ENCODE peak calls at places on chromosome 2, in eight cellular contexts. One of them, this sample, is unnamed.

GRCh38 chr2:149903626-149904025 is 316.1 kb upstream of the MMADHC start:
- DNase-seq in fibroblast of mammary gland: no peak
- DNase-seq in thyroid gland: no peak
- DNase-seq in CD8-positive, alpha-beta T cell: no peak
- DNase-seq in tibial artery: no peak
- DNase-seq in left lung: no peak
- DNase-seq in AG04449: no peak
- DNase-seq in foreskin keratinocyte: no peak
- DNase-seq in this sample: no peak

GRCh38 chr2:215749092-215749957 is 264.0 kb downstream of the MREG start:
- DNase-seq in tibial artery: peak; percentile 87
- DNase-seq in left lung: peak; percentile 90
- DNase-seq in AG04449: no peak
- DNase-seq in foreskin keratinocyte: no peak
- DNase-seq in thyroid gland: peak; percentile 20
- DNase-seq in CD8-positive, alpha-beta T cell: no peak
- DNase-seq in fibroblast of mammary gland: peak; percentile 94
- DNase-seq in this sample: no peak

GRCh38 chr2:181058378-181059269 is 78.2 kb downstream of the UBE2E3 start:
- DNase-seq in tibial artery: no peak
- DNase-seq in thyroid gland: no peak
- DNase-seq in left lung: no peak
- DNase-seq in AG04449: no peak
- DNase-seq in fibroblast of mammary gland: peak; percentile 62
- DNase-seq in CD8-positive, alpha-beta T cell: peak; percentile 2
- DNase-seq in foreskin keratinocyte: peak; percentile 19
- DNase-seq in this sample: no peak

GRCh38 chr2:74349889-74350288 is 6.7 kb upstream of the SLC4A5 start:
- DNase-seq in thyroid gland: no peak
- DNase-seq in AG04449: no peak
- DNase-seq in fibroblast of mammary gland: no peak
- DNase-seq in left lung: no peak
- DNase-seq in CD8-positive, alpha-beta T cell: no peak
- DNase-seq in foreskin keratinocyte: no peak
- DNase-seq in tibial artery: no peak
- DNase-seq in this sample: no peak

GRCh38 chr2:122136071-122136470 is 380.6 kb downstream of the TSN start:
- DNase-seq in fibroblast of mammary gland: peak; percentile 8
- DNase-seq in AG04449: no peak
- DNase-seq in tibial artery: no peak
- DNase-seq in thyroid gland: no peak
- DNase-seq in CD8-positive, alpha-beta T cell: no peak
- DNase-seq in left lung: no peak
- DNase-seq in foreskin keratinocyte: no peak
- DNase-seq in this sample: no peak

GRCh38 chr2:235940330-235940729 is 227.9 kb downstream of the GBX2 start:
- DNase-seq in left lung: peak; percentile 51
- DNase-seq in foreskin keratinocyte: peak; percentile 6
- DNase-seq in AG04449: peak; percentile 86
- DNase-seq in fibroblast of mammary gland: peak; percentile 98
- DNase-seq in thyroid gland: no peak
- DNase-seq in CD8-positive, alpha-beta T cell: no peak
- DNase-seq in tibial artery: peak; percentile 54
- DNase-seq in this sample: peak; percentile 93

GRCh38 chr2:71277536-71278103 is 50.7 kb upstream of the PAIP2B start:
- DNase-seq in tibial artery: peak; percentile 70
- DNase-seq in fibroblast of mammary gland: peak; percentile 1
- DNase-seq in CD8-positive, alpha-beta T cell: no peak
- DNase-seq in left lung: no peak
- DNase-seq in foreskin keratinocyte: peak; percentile 4
- DNase-seq in AG04449: no peak
- DNase-seq in thyroid gland: peak; percentile 5
- DNase-seq in this sample: no peak

GRCh38 chr2:209431701-209432100 is 7.9 kb downstream of the MAP2 start:
- DNase-seq in left lung: no peak
- DNase-seq in AG04449: peak; percentile 40
- DNase-seq in foreskin keratinocyte: peak; percentile 98
- DNase-seq in tibial artery: no peak
- DNase-seq in fibroblast of mammary gland: peak; percentile 27
- DNase-seq in thyroid gland: no peak
- DNase-seq in CD8-positive, alpha-beta T cell: no peak
- DNase-seq in this sample: no peak

GRCh38 chr2:226703501-226703900 is 96.1 kb downstream of the IRS1 start:
- DNase-seq in CD8-positive, alpha-beta T cell: no peak
- DNase-seq in fibroblast of mammary gland: no peak
- DNase-seq in foreskin keratinocyte: no peak
- DNase-seq in left lung: no peak
- DNase-seq in thyroid gland: no peak
- DNase-seq in tibial artery: no peak
- DNase-seq in AG04449: no peak
- DNase-seq in this sample: no peak

GRCh38 chr2:100571668-100572067 is 8.9 kb downstream of the PDCL3 start:
- DNase-seq in left lung: no peak
- DNase-seq in AG04449: no peak
- DNase-seq in foreskin keratinocyte: no peak
- DNase-seq in CD8-positive, alpha-beta T cell: no peak
- DNase-seq in tibial artery: no peak
- DNase-seq in thyroid gland: no peak
- DNase-seq in fibroblast of mammary gland: no peak
- DNase-seq in this sample: no peak

GRCh38 chr2:164617466-164617865 is 3.8 kb downstream of the GRB14 start:
- DNase-seq in fibroblast of mammary gland: peak; percentile 13
- DNase-seq in thyroid gland: no peak
- DNase-seq in tibial artery: no peak
- DNase-seq in left lung: no peak
- DNase-seq in foreskin keratinocyte: peak; percentile 70
- DNase-seq in CD8-positive, alpha-beta T cell: no peak
- DNase-seq in AG04449: no peak
- DNase-seq in this sample: no peak

GRCh38 chr2:217393585-217394032 is 533.7 kb upstream of the TNP1 start:
- DNase-seq in left lung: peak; percentile 48
- DNase-seq in AG04449: peak; percentile 66
- DNase-seq in CD8-positive, alpha-beta T cell: no peak
- DNase-seq in fibroblast of mammary gland: peak; percentile 98
- DNase-seq in tibial artery: peak; percentile 94
- DNase-seq in foreskin keratinocyte: peak; percentile 99
- DNase-seq in thyroid gland: peak; percentile 81
- DNase-seq in this sample: no peak

GRCh38 chr2:36734304-36734703 is 37.8 kb downstream of the VIT start:
- DNase-seq in foreskin keratinocyte: no peak
- DNase-seq in tibial artery: no peak
- DNase-seq in CD8-positive, alpha-beta T cell: no peak
- DNase-seq in AG04449: no peak
- DNase-seq in fibroblast of mammary gland: peak; percentile 13
- DNase-seq in left lung: no peak
- DNase-seq in thyroid gland: no peak
- DNase-seq in this sample: no peak

GRCh38 chr2:150598383-150598782 is 110.9 kb upstream of the RND3 start:
- DNase-seq in thyroid gland: no peak
- DNase-seq in CD8-positive, alpha-beta T cell: no peak
- DNase-seq in left lung: no peak
- DNase-seq in tibial artery: no peak
- DNase-seq in AG04449: no peak
- DNase-seq in fibroblast of mammary gland: no peak
- DNase-seq in foreskin keratinocyte: no peak
- DNase-seq in this sample: no peak

GRCh38 chr2:197934262-197934925 is 130.0 kb downstream of the PLCL1 start:
- DNase-seq in CD8-positive, alpha-beta T cell: no peak
- DNase-seq in tibial artery: no peak
- DNase-seq in foreskin keratinocyte: no peak
- DNase-seq in thyroid gland: no peak
- DNase-seq in AG04449: no peak
- DNase-seq in fibroblast of mammary gland: no peak
- DNase-seq in left lung: no peak
- DNase-seq in this sample: no peak

GRCh38 chr2:109117780-109118179 is 11.2 kb upstream of the SH3RF3 start:
- DNase-seq in CD8-positive, alpha-beta T cell: no peak
- DNase-seq in thyroid gland: no peak
- DNase-seq in fibroblast of mammary gland: no peak
- DNase-seq in left lung: no peak
- DNase-seq in AG04449: no peak
- DNase-seq in tibial artery: no peak
- DNase-seq in foreskin keratinocyte: no peak
- DNase-seq in this sample: peak; percentile 30

GRCh38 chr2:234406085-234406484 is 90.8 kb downstream of the ARL4C start:
- DNase-seq in CD8-positive, alpha-beta T cell: no peak
- DNase-seq in fibroblast of mammary gland: no peak
- DNase-seq in tibial artery: no peak
- DNase-seq in AG04449: no peak
- DNase-seq in left lung: no peak
- DNase-seq in foreskin keratinocyte: no peak
- DNase-seq in thyroid gland: no peak
- DNase-seq in this sample: no peak
- TF ChIP-seq CTCF in CD8-positive, alpha-beta T cell: no peak
- TF ChIP-seq CTCF in fibroblast of mammary gland: no peak
- TF ChIP-seq CTCF in tibial artery: no peak
- TF ChIP-seq CTCF in AG04449: no peak
- TF ChIP-seq CTCF in left lung: no peak
- TF ChIP-seq CTCF in foreskin keratinocyte: no peak
- TF ChIP-seq CTCF in thyroid gland: no peak
- TF ChIP-seq CTCF in this sample: peak; percentile 28

GRCh38 chr2:953975-954686 is 3.5 kb downstream of the SNTG2 start:
- DNase-seq in thyroid gland: no peak
- DNase-seq in left lung: no peak
- DNase-seq in AG04449: no peak
- DNase-seq in foreskin keratinocyte: no peak
- DNase-seq in fibroblast of mammary gland: peak; percentile 23
- DNase-seq in tibial artery: no peak
- DNase-seq in CD8-positive, alpha-beta T cell: no peak
- DNase-seq in this sample: no peak
- TF ChIP-seq CTCF in thyroid gland: no peak
- TF ChIP-seq CTCF in left lung: no peak
- TF ChIP-seq CTCF in AG04449: peak; percentile 20
- TF ChIP-seq CTCF in foreskin keratinocyte: peak; percentile 47
- TF ChIP-seq CTCF in fibroblast of mammary gland: peak; percentile 19
- TF ChIP-seq CTCF in tibial artery: no peak
- TF ChIP-seq CTCF in CD8-positive, alpha-beta T cell: no peak
- TF ChIP-seq CTCF in this sample: peak; percentile 52

DNA sequence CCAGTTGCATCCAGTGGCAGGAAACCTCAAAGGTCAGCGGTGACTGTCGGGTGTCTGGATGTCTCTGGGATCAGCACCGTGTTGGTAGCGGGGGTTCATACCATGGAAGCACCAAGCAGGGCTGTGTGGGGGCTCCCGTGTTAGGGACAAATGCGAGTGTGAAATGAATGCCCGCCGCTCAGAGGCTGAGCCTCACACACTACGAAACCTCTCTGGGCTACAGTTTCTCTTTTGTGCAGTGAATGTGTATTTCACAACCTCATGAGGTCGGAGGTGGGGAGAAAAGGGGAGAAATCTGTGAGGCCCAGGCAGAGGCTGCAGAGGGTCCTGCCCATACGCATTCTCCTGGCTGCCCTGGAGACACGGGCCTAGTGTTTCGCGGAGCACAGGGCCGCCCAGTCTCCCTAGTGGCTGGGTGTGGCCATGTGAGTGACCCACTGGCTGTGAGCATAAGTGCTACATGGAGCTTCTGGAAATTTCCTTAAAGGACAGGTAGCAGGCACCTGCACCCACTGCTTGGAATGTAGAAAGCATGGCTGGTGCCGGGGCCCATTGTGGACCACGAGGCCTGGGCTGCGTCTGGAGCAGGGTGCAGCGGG is 138.0 kb upstream of the GLI2 start:
- DNase-seq in thyroid gland: no peak
- DNase-seq in tibial artery: no peak
- DNase-seq in AG04449: no peak
- DNase-seq in left lung: no peak
- DNase-seq in foreskin keratinocyte: no peak
- DNase-seq in fibroblast of mammary gland: peak; percentile 3
- DNase-seq in CD8-positive, alpha-beta T cell: no peak
- DNase-seq in this sample: no peak
- TF ChIP-seq CTCF in thyroid gland: no peak
- TF ChIP-seq CTCF in tibial artery: no peak
- TF ChIP-seq CTCF in AG04449: no peak
- TF ChIP-seq CTCF in left lung: no peak
- TF ChIP-seq CTCF in foreskin keratinocyte: no peak
- TF ChIP-seq CTCF in fibroblast of mammary gland: no peak
- TF ChIP-seq CTCF in CD8-positive, alpha-beta T cell: no peak
- TF ChIP-seq CTCF in this sample: no peak

GRCh38 chr2:174544802-174545201 is 52.8 kb downstream of the WIPF1 start:
- DNase-seq in foreskin keratinocyte: no peak
- DNase-seq in left lung: no peak
- DNase-seq in AG04449: no peak
- DNase-seq in tibial artery: no peak
- DNase-seq in CD8-positive, alpha-beta T cell: no peak
- DNase-seq in thyroid gland: no peak
- DNase-seq in fibroblast of mammary gland: no peak
- DNase-seq in this sample: no peak

GRCh38 chr2:174545240-174545639 is 52.4 kb downstream of the WIPF1 start:
- DNase-seq in thyroid gland: no peak
- DNase-seq in left lung: no peak
- DNase-seq in tibial artery: no peak
- DNase-seq in fibroblast of mammary gland: no peak
- DNase-seq in CD8-positive, alpha-beta T cell: no peak
- DNase-seq in foreskin keratinocyte: no peak
- DNase-seq in AG04449: no peak
- DNase-seq in this sample: no peak

GRCh38 chr2:174551697-174552096 is 45.9 kb downstream of the WIPF1 start:
- DNase-seq in CD8-positive, alpha-beta T cell: no peak
- DNase-seq in thyroid gland: no peak
- DNase-seq in tibial artery: no peak
- DNase-seq in AG04449: no peak
- DNase-seq in foreskin keratinocyte: no peak
- DNase-seq in left lung: no peak
- DNase-seq in fibroblast of mammary gland: no peak
- DNase-seq in this sample: no peak

GRCh38 chr2:174544156-174544555 is 53.4 kb downstream of the WIPF1 start:
- DNase-seq in tibial artery: no peak
- DNase-seq in fibroblast of mammary gland: no peak
- DNase-seq in thyroid gland: no peak
- DNase-seq in AG04449: no peak
- DNase-seq in left lung: no peak
- DNase-seq in CD8-positive, alpha-beta T cell: no peak
- DNase-seq in foreskin keratinocyte: no peak
- DNase-seq in this sample: no peak

DNA sequence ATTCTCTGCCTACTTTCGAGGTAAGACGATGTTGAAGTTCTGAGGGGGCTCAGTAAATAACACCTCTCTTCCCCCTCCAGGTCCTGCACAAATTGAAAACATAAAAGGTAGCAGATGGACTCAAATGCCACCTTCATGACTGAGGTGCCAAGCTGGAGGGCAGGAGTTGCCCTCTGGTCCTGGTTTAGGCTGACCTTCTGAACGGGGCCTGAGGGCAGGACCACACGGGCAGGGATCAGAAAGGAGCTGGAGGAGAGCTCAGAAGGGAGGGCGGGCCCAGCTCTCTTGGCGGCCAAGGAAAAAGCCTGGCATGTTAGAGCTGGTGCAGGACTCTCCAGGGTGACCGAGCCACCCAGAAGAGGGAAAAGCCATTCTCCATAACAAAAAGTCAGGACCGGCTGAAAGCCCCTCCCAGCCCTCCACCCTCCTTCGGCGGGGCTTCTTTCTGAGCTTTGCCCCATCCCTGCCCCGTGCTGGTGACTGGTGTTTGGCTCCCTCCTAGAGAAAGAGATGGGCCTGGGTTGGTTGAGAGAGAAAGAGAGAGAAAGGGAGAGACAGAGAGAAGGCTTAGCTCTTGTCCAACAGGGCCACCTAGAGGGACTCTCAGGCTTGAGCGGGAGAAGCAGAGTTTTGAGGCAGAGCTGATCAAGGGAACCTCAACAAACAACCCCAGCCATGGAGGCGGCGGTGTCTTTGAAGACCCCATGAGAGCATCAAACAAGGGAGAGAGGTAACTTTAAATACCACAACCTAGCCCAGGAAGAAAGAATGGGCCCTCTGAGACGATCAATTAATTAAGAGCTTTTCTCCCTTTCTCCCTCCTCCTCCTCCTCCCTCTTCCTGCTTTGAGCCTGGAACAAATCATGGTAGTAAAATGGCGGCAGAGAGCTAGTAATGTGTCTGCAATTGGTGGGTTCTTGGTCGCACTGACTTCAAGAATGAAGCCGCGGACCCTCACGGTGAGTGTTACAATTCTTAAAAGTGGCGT is 50.8 kb downstream of the WIPF1 start:
- DNase-seq in fibroblast of mammary gland: peak; percentile 38
- DNase-seq in foreskin keratinocyte: peak; percentile 47
- DNase-seq in AG04449: no peak
- DNase-seq in tibial artery: no peak
- DNase-seq in CD8-positive, alpha-beta T cell: peak; percentile 8
- DNase-seq in thyroid gland: peak; percentile 36
- DNase-seq in left lung: no peak
- DNase-seq in this sample: no peak
- TF ChIP-seq CTCF in fibroblast of mammary gland: peak; percentile 47
- TF ChIP-seq CTCF in foreskin keratinocyte: peak; percentile 81
- TF ChIP-seq CTCF in AG04449: peak; percentile 74
- TF ChIP-seq CTCF in tibial artery: no peak
- TF ChIP-seq CTCF in CD8-positive, alpha-beta T cell: no peak
- TF ChIP-seq CTCF in thyroid gland: no peak
- TF ChIP-seq CTCF in left lung: peak; percentile 9
- TF ChIP-seq CTCF in this sample: peak; percentile 45

This sample was measured in osteocyte.